ENCODE peak calls at places on chromosomes 5 and 9, in four cellular contexts. B, M, F and H are unnamed samples.

GRCh38 chr5:5270958-5271605 is 131.0 kb downstream of the ADAMTS16 start:
- DNase-seq in F (peak; percentile 74), B (peak; percentile 83), M (peak; percentile 32), H (peak; percentile 73)

GRCh38 chr5:133670336-133670735 is 58.0 kb upstream of the FSTL4 start:
- DNase-seq in M (no peak), F (no peak), B (no peak), H (no peak)

GRCh38 chr5:150489358-150490295 is 18.3 kb upstream of the NDST1 start:
- DNase-seq in F (no peak), M (no peak), B (no peak), H (no peak)

GRCh38 chr5:93209476-93209875 is 371.5 kb downstream of the NR2F1-AS1 start:
- DNase-seq in M (no peak), B (no peak), F (no peak), H (no peak)

GRCh38 chr9:34171753-34172535 is 6.9 kb upstream of the UBAP1 start:
- DNase-seq in F (peak; percentile 29), M (no peak), B (peak; percentile 50), H (peak; percentile 64)

GRCh38 chr5:40383719-40384651 is 295.7 kb upstream of the PTGER4 start:
- DNase-seq in B (no peak), M (no peak), F (no peak), H (no peak)

GRCh38 chr9:36136277-36136893 is at the start of gene GLIPR2:
- DNase-seq in F (peak; percentile 71), B (peak; percentile 86), M (peak; percentile 68), H (peak; percentile 92)

GRCh38 chr9:30673132-30673531 is 1711.3 kb upstream of the ACO1 start:
- DNase-seq in F (no peak), M (no peak), B (no peak), H (no peak)

GRCh38 chr9:105205787-105206511 is 38.5 kb upstream of the SLC44A1 start:
- DNase-seq in F (no peak), M (peak; percentile 80), B (peak; percentile 43), H (no peak)

DNA sequence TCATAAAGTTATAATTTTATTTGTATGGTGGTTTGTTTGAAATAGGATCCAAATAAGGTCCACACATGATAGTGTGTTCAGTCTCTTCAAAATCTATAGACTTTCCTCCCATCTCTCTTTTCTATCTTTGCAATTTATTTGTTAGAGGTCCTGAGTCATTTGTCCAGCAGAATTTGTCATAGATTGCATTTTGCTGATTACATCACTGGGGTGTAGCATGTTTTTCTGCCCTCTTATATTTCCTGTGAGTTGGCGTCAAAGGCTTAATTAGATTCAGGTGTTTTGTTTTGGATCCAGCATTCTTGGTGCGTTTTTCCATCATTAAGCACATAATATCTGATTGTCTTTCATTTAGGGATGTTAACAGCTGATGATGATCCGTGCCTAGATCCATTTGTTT is 15.0 kb downstream of the CYFIP2 start:
- DNase-seq in M (no peak), F (no peak), B (no peak), H (no peak)
- H3K4me1 ChIP-seq in M (peaks cover 41% of the 10 kb centered on the region), F (no peaks in the 10 kb centered on the region), B (peaks cover 4% of the 10 kb centered on the region), H (peaks cover 8% of the 10 kb centered on the region)

GRCh38 chr5:181241393-181241975 is 2.2 kb downstream of the RACK1 start:
- DNase-seq in M (no peak), B (no peak), F (no peak), H (no peak)
- H3K4me3 ChIP-seq in M (peak overlapping the region; percentile 94), B (no peak overlapping the region), F (no peak overlapping the region), H (peak overlapping the region; percentile 79)

DNA sequence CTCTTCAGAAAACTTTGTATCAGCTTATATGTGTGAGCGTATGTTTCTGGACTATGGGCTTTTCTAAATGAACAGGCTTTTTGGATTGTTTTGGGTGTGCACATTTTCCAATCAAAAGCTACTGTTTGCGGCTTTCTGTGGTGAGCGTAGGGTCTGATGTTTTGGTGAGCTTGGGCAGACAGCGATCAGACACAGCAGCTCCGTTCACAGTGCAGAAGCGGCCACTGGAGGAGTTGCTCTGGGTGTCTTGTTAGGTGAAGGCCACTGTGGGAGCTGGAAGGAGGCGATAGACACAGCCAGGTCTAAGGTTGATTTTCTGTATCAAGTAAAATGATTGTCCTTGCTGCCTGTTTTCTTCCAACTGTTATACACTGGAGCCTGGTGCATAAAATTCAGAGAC is 11.1 kb downstream of the PRRC2B start:
- DNase-seq in B (no peak), M (no peak), F (no peak), H (no peak)
- H3K4me1 ChIP-seq in B (peaks cover 75% of the 10 kb centered on the region), M (peaks cover 100% of the 10 kb centered on the region), F (peaks cover 41% of the 10 kb centered on the region), H (peaks cover 100% of the 10 kb centered on the region)

GRCh38 chr9:96417610-96418073 is 528 bp downstream of the ZNF367 start:
- DNase-seq in M (no peak), F (no peak), B (no peak), H (peak; percentile 65)
- H3K4me3 ChIP-seq in M (peak overlapping the region; percentile 97), F (peak overlapping the region; percentile 81), B (peak overlapping the region; percentile 92), H (peak overlapping the region; percentile 94)

GRCh38 chr9:136925414-136926153 is 19.0 kb downstream of the FBXW5 start:
- DNase-seq in M (peak; percentile 74), F (no peak), B (no peak), H (no peak)
- H3K4me1 ChIP-seq in M (peaks cover 53% of the 10 kb centered on the region), F (no peaks in the 10 kb centered on the region), B (no peaks in the 10 kb centered on the region), H (no peaks in the 10 kb centered on the region)

GRCh38 chr5:174735498-174736350 is 11.3 kb downstream of the MSX2 start:
- DNase-seq in F (peak; percentile 54), B (no peak), M (no peak), H (no peak)

GRCh38 chr5:174733091-174733690 is 8.8 kb downstream of the MSX2 start:
- DNase-seq in F (no peak), B (no peak), M (no peak), H (no peak)

GRCh38 chr5:174736351-174736721 is 12.0 kb downstream of the MSX2 start:
- DNase-seq in M (no peak), B (no peak), F (no peak), H (no peak)

GRCh38 chr5:174733836-174734235 is 9.5 kb downstream of the MSX2 start:
- DNase-seq in M (no peak), F (no peak), B (no peak), H (no peak)

GRCh38 chr5:174734571-174735497 is 10.5 kb downstream of the MSX2 start:
- DNase-seq in M (no peak), F (no peak), B (no peak), H (no peak)
- H3K4me3 ChIP-seq in M (no peak overlapping the region), F (no peak overlapping the region), B (no peak overlapping the region), H (no peak overlapping the region)

DNA sequence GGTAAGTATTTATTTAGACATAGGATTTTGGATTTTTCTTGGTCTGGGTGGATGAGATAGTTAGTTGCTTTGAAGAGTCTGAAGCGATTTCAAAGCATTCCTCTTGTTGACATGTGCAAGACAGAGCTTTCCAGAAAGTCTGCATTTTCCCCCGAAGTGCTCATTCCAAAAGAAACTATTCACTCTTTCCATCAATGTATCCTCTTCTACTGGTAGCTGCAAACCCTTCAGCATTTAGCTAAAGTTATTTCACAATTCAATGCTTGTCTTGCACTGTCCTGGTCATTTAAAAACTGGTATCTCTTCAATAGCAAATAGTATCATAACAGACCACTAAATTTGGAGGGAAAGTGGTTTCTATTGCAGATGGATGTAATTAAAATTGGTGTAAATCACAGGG is 13.0 kb downstream of the NREP start:
- DNase-seq in M (no peak), B (no peak), F (no peak), H (no peak)
- H3K4me1 ChIP-seq in M (peaks cover 51% of the 10 kb centered on the region), B (peaks cover 13% of the 10 kb centered on the region), F (peaks cover 4% of the 10 kb centered on the region), H (peaks cover 27% of the 10 kb centered on the region)

GRCh38 chr5:65485405-65485804 is 3.7 kb upstream of the ADAMTS6 start:
- DNase-seq in M (no peak), B (no peak), F (no peak), H (no peak)

GRCh38 chr5:65482280-65482726 is 583 bp upstream of the ADAMTS6 start:
- DNase-seq in B (no peak), F (peak; percentile 24), M (no peak), H (no peak)

GRCh38 chr5:65482727-65483473 is 1.2 kb upstream of the ADAMTS6 start:
- DNase-seq in F (peak; percentile 70), B (no peak), M (peak; percentile 30), H (no peak)

GRCh38 chr5:65481635-65482271 is at the start of gene ADAMTS6:
- DNase-seq in M (peak; percentile 95), B (peak; percentile 93), F (peak; percentile 71), H (peak; percentile 87)

DNA sequence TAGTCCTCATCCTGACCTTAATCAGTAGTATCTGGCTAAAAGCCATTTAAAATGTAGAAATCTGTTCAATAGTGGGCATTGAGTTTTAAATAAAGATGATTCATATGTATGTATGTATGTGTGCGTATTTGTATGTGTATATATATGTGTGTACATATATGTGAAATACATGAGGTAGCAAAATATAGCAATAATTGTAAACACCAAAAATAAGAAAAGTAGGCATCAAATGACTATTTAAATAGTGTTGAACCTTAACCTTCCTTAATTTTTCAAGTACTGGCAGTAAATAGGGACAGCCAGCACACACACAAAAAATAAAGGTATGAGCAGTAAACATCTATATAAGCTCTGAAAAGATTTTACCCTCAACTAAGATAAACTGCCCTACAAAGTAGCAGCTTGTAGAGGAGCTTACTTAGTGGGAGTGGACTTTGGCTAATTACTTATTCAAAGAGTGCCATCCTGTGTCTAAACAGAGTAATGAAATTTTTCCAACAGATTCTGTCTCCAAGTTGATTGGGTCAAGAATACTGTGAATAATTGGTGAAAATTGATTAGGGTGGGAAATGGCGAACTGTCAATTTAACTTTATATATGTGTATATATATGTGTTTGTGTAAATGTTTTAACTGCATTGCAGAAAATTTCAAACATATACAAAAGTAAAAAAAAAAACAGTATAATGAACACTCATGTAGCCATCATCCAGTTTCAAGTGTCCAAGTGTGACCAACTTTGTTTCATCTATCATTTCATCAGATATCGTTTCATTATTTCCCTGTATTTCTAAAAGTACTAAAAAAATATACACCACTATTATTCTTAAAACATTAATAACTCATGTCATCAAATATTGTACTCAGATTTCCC is 2.0 kb upstream of the ADAMTS6 start:
- DNase-seq in M (no peak), B (no peak), F (peak; percentile 72), H (no peak)
- H3K4me3 ChIP-seq in M (peak overlapping the region; percentile 54), B (peak overlapping the region; percentile 42), F (no peak overlapping the region), H (peak overlapping the region; percentile 60)

GRCh38 chr9:88312517-88313103 is 75.6 kb upstream of the SPIN1 start:
- DNase-seq in M (no peak), F (no peak), B (no peak), H (no peak)
- H3K4me1 ChIP-seq in M (no peaks in the 10 kb centered on the region), F (no peaks in the 10 kb centered on the region), B (no peaks in the 10 kb centered on the region), H (no peaks in the 10 kb centered on the region)

GRCh38 chr9:114373960-114374730 is 13.6 kb downstream of the AKNA start:
- DNase-seq in M (no peak), B (peak; percentile 25), F (no peak), H (no peak)
- H3K4me3 ChIP-seq in M (no peak overlapping the region), B (no peak overlapping the region), F (no peak overlapping the region), H (no peak overlapping the region)